ENCODE peak calls at places on chromosomes 11 and 22, in six cellular contexts. G, I, R, P, J and C are unnamed samples. For H3K79me2, the result is how much of the 10 kb centered on the place peaks cover.

GRCh38 chr11:34052608-34053160 is 1.2 kb downstream of the CAPRIN1 start:
- DNase-seq in J (no peak), I (no peak), P (peak), R (no peak), G (peak), C (peak)

GRCh38 chr11:104594228-104594958 is 303.9 kb downstream of the CASP12 start:
- DNase-seq in P (no peak), G (peak), R (no peak), I (peak), J (no peak), C (no peak)

GRCh38 chr11:70432580-70432979 is 34.3 kb downstream of the CTTN start:
- DNase-seq in J (no peak), I (no peak), P (no peak), G (no peak), R (no peak), C (no peak)

GRCh38 chr11:63839508-63840355 is 822 bp downstream of the MARK2 start:
- DNase-seq in R (no peak), G (peak), P (peak), I (peak), J (no peak), C (no peak)

GRCh38 chr22:43884600-43885318 is 7.1 kb downstream of the PNPLA5 start:
- DNase-seq in P (peak), J (no peak), G (peak), R (no peak), I (peak), C (peak)

GRCh38 chr11:35629511-35629910 is 11.3 kb downstream of the FJX1 start:
- DNase-seq in R (no peak), G (no peak), P (no peak), J (no peak), I (no peak), C (no peak)

GRCh38 chr11:76025817-76026216 is 180.5 kb downstream of the WNT11 start:
- DNase-seq in R (no peak), G (no peak), J (no peak), P (no peak), I (no peak), C (no peak)

GRCh38 chr22:38720350-38720749 is 14.6 kb downstream of the GTPBP1 start:
- DNase-seq in P (no peak), I (peak), R (no peak), G (no peak), J (no peak), C (no peak)

GRCh38 chr11:117287668-117288067 is 3.5 kb upstream of the BACE1-AS start:
- DNase-seq in G (no peak), P (no peak), I (no peak), J (no peak), R (no peak), C (no peak)

GRCh38 chr11:7587712-7588111 is 73.9 kb downstream of the PPFIBP2 start:
- DNase-seq in J (no peak), R (no peak), I (no peak), P (no peak), G (no peak), C (no peak)

GRCh38 chr11:126129681-126130671 is 67.3 kb upstream of the CDON start:
- DNase-seq in P (no peak), J (no peak), R (no peak), G (no peak), I (no peak), C (no peak)

GRCh38 chr11:70341881-70342429 is 56.4 kb upstream of the CTTN start:
- DNase-seq in P (no peak), G (no peak), R (no peak), I (no peak), J (no peak), C (no peak)

GRCh38 chr11:117884994-117885393 is 8.5 kb upstream of the FXYD6 start:
- DNase-seq in G (peak), J (no peak), R (no peak), P (peak), I (no peak), C (no peak)

GRCh38 chr11:8720868-8721739 is 38.5 kb downstream of the RPL27A start:
- DNase-seq in P (peak), G (no peak), R (peak), J (no peak), I (peak), C (no peak)

GRCh38 chr11:46222485-46223251 is 54.8 kb upstream of the CREB3L1 start:
- DNase-seq in I (no peak), J (no peak), R (no peak), P (no peak), G (peak), C (no peak)

GRCh38 chr22:39151329-39151975 is 1.0 kb downstream of the CBX7 start:
- DNase-seq in R (no peak), P (no peak), I (no peak), J (no peak), G (peak), C (peak)

GRCh38 chr22:38696606-38697005 is 4.1 kb downstream of the JOSD1 start:
- DNase-seq in G (peak), J (no peak), P (peak), R (peak), I (peak), C (no peak)

GRCh38 chr11:74418509-74418895 is 20.3 kb upstream of the PGM2L1 start:
- DNase-seq in R (no peak), G (peak), I (peak), J (no peak), P (peak), C (no peak)

GRCh38 chr22:42717197-42717967 is 3.3 kb downstream of the A4GALT start:
- DNase-seq in P (peak), I (no peak), R (peak), G (peak), J (peak), C (peak)

GRCh38 chr11:115297330-115297729 is 206.9 kb downstream of the CADM1 start:
- DNase-seq in J (no peak), G (no peak), I (no peak), P (no peak), R (peak), C (no peak)

GRCh38 chr11:19953909-19954308 is 206.4 kb downstream of the DBX1 start:
- DNase-seq in R (peak), P (peak), G (peak), J (no peak), I (peak), C (no peak)

GRCh38 chr11:45677811-45678515 is 12.5 kb upstream of the CHST1 start:
- DNase-seq in G (no peak), R (no peak), I (no peak), P (no peak), J (no peak), C (no peak)

GRCh38 chr11:15258433-15259350 is 144.0 kb downstream of the INSC start:
- DNase-seq in I (peak), J (no peak), P (peak), R (no peak), G (peak), C (no peak)

GRCh38 chr11:71433648-71434450 is 14.3 kb downstream of the DHCR7 start:
- DNase-seq in P (no peak), R (no peak), I (no peak), J (no peak), G (peak), C (no peak)

GRCh38 chr22:48558606-48559402 is 1268.9 kb downstream of the BRD1 start:
- DNase-seq in I (no peak), P (no peak), J (no peak), G (no peak), R (no peak), C (no peak)

GRCh38 chr11:1458340-1459218 is 28.0 kb downstream of the MOB2 start:
- DNase-seq in P (no peak), G (peak), J (peak), I (peak), R (no peak), C (no peak)

GRCh38 chr22:26416670-26417270 is 12.3 kb upstream of the ASPHD2 start:
- DNase-seq in P (peak), G (peak), R (peak), J (peak), I (peak), C (no peak)

GRCh38 chr11:58921778-58922390 is 17.4 kb upstream of the GLYATL1 start:
- DNase-seq in P (no peak), J (no peak), I (no peak), G (no peak), R (no peak), C (no peak)

GRCh38 chr11:79311461-79311860 is 129.4 kb downstream of the TENM4 start:
- DNase-seq in G (no peak), I (no peak), P (no peak), R (no peak), J (no peak), C (no peak)

GRCh38 chr11:19777032-19777341 is 64.3 kb downstream of the NAV2 start:
- DNase-seq in I (peak), J (no peak), P (no peak), G (peak), R (no peak), C (no peak)

GRCh38 chr11:7436146-7436545 is 49.2 kb upstream of the OLFML1 start:
- DNase-seq in I (no peak), J (no peak), R (no peak), P (no peak), G (no peak), C (no peak)

DNA sequence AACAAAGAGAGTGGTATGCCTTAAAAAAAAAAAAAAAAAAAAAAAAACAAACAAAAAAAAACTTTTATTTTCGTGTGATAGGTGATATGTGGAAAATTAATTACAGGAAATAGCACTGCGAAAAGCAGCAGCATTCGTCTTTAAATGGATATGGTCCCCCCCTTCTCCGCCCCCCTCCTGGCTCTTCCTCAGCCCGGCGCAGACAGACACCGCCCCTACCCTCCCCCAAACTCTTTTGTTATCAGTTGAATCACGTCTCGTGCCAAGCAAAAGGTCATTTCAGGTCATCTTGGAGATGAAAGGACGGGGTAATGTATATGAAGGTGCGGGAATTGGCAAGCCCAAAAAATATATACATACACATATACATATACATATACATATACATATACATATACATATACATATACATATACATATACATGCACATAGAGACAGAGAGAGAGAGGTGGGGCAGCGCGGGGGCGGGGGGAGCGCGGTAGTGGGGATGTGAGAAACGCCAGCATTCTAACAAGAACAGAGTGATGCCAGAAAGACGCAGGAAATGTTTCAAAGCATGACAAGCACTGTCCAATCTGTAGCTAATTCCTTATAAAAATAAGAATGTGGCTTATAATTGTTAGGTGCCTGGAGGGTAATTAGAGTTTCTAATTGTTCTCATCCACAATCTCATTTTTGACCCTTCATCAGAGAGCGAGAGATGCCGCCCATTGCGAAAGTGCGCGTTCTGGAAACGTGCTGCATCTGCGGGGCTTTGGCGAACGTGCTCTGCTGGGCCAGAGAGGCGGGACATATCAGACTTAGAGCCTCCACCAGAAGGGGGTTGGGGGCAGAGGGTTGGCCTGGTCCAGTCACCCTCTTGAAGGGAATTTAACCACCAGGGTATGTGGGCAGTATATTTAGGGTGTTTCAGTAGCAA is 214.5 kb upstream of the UBASH3B start:
- DNase-seq in G (peak), J (no peak), P (no peak), R (no peak), I (no peak), C (no peak)
- H3K9ac ChIP-seq in G (peak), J (no peak), P (no peak), R (no peak), I (no peak), C (no peak)

GRCh38 chr11:123535401-123535800 is 105.3 kb downstream of the GRAMD1B start:
- DNase-seq in J (no peak), I (peak), R (no peak), P (no peak), G (peak), C (no peak)

GRCh38 chr11:123527947-123528346 is 97.9 kb downstream of the GRAMD1B start:
- DNase-seq in J (no peak), P (no peak), G (no peak), R (no peak), I (no peak), C (no peak)

GRCh38 chr11:123532131-123532530 is 102.1 kb downstream of the GRAMD1B start:
- DNase-seq in I (peak), R (no peak), J (no peak), P (no peak), G (no peak), C (no peak)

GRCh38 chr11:123527526-123527925 is 97.5 kb downstream of the GRAMD1B start:
- DNase-seq in J (no peak), P (no peak), R (no peak), G (no peak), I (no peak), C (no peak)

GRCh38 chr11:123531325-123531724 is 101.3 kb downstream of the GRAMD1B start:
- DNase-seq in P (no peak), G (no peak), I (peak), R (no peak), J (no peak), C (no peak)
- H3K79me2 ChIP-seq in P (under half), G (half or more), I (under half), R (under half), J (under half), C (under half)

DNA sequence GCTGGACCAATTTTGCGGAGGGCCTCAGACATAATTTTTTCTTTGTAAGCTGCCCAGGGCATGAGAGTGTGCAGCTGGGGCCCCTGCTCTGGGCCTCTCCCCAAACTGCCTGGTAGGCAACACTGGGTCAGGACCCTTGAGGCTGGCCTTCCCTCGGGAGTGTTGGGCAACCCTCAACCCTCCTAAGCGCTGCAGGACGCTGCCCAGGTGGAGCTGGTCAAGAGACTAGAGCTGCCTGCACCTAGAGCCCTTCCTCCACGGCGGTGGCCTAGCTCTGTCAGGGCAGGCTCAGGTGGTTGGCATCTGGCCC is 505 bp upstream of the TMEM132A start:
- DNase-seq in J (no peak), R (no peak), I (no peak), G (no peak), P (no peak), C (no peak)
- H3K9ac ChIP-seq in J (no peak), R (no peak), I (peak), G (no peak), P (peak), C (no peak)

DNA sequence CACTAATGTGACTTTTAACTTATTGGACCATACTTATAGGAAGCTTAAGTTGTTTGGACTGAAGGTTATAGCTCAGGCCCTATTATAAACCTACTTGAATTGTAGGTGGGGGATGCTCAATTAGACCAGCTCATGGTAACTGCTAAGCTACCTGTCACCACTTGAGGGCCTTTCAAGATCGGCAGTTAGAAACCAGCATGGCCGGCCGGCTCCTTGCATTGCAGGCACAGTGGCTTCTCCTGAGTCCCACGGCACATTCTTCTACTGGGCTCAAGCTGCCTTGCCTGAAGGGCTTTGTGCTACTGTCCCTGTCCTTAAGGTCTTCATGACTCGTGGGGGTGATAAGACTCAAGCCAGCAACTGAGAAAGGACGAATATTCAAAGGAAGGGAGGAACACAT is 70.8 kb downstream of the TBC1D22A start:
- DNase-seq in P (peak), I (no peak), J (peak), R (peak), G (peak), C (no peak)
- H3K79me2 ChIP-seq in P (under half), I (under half), J (under half), R (under half), G (under half), C (under half)

GRCh38 chr22:50564289-50564688 is 1.6 kb upstream of the SYCE3 start:
- DNase-seq in R (peak), G (no peak), P (no peak), J (no peak), I (peak), C (no peak)
- H3K9ac ChIP-seq in R (no peak), G (no peak), P (no peak), J (no peak), I (no peak), C (no peak)

GRCh38 chr11:102991776-102992175 is 36.2 kb upstream of the MMP13 start:
- DNase-seq in R (peak), J (no peak), G (no peak), P (no peak), I (no peak), C (no peak)
- H3K79me2 ChIP-seq in R (under half), J (under half), G (under half), P (under half), I (under half), C (under half)

DNA sequence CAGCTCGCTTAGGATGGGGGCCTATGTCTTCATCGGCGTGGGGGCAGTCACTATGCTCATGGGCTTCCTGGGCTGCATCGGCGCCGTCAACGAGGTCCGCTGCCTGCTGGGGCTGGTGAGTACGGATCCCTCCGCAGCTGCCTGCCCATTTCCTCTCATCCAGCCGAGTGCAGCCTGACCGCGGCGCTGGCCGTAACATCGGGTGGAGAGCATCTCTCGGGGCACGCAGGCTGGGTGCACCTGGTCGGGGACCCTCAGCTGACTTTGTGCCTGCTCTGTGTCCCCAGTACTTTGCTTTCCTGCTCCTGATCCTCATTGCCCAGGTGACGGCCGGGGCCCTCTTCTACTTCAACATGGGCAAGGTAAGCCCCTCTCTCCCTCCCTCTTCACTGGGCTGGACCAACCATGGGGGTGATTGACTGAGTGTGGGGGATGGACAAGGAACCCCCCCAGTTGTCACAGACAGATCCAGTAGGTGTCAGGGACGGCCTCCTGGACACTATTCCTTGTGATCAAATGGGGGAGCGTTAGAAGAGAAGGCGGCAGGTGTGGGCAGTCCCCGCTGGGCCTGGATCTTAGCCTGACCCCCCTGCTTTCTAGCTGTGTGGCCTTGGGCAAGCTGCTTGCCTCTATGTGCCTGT is 39.7 kb downstream of the CD82 start:
- DNase-seq in P (no peak), I (no peak), J (no peak), R (no peak), G (no peak), C (no peak)
- H3K9ac ChIP-seq in P (no peak), I (no peak), J (no peak), R (no peak), G (no peak), C (no peak)

GRCh38 chr11:67073908-67074307 is 17.3 kb downstream of the RHOD start:
- DNase-seq in J (no peak), I (no peak), R (no peak), G (no peak), P (no peak), C (no peak)

GRCh38 chr11:67071420-67072284 is 15.0 kb downstream of the RHOD start:
- DNase-seq in P (no peak), I (peak), R (peak), J (peak), G (peak), C (peak)

GRCh38 chr11:67079065-67079464 is 22.4 kb downstream of the RHOD start:
- DNase-seq in I (no peak), R (no peak), J (no peak), G (peak), P (no peak), C (no peak)

GRCh38 chr11:67072295-67072694 is 15.6 kb downstream of the RHOD start:
- DNase-seq in P (no peak), G (no peak), J (no peak), I (no peak), R (no peak), C (no peak)

DNA sequence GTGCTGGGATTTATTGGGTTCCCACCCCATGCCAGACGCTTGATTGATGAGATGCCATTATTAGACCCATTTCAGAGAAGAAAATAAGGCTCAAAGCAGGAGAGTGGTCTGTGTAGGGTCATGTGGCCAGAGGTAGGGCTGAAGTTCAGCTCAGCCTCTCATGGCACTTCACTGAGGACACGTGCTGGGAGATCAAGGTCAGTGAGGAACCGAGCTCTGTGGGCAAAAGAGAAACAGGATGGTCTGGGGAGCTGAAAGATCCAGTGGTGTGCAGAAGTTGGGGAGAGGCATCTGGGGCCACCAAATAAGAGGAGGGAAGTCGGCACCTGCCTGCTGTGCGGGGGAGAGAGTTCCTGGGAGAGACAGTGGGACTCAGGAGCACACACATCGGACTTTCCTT is 19.6 kb downstream of the RHOD start:
- DNase-seq in G (no peak), P (no peak), I (no peak), R (no peak), J (no peak), C (no peak)
- H3K79me2 ChIP-seq in G (under half), P (under half), I (under half), R (under half), J (under half), C (under half)